ENCODE peak calls at places on chromosomes 3 and 15, in nine cellular contexts. B is GM23338; A is naive thymus-derived CD4-positive, alpha-beta T cell; W is amniotic stem cell; X is T-cell; E is GM20000; P is activated naive CD4-positive, alpha-beta T cell; K is caudate nucleus; T is foreskin fibroblast. C is an unnamed sample.

GRCh38 chr15:58952751-58953150 is 19.3 kb upstream of the SLTM start:
- DNase-seq in B (no peak), A (no peak), W (no peak), X (no peak), E (no peak), P (no peak), K (no peak), T (peak; percentile 67), C (peak; percentile 17)

GRCh38 chr3:122907471-122907870 is 112.6 kb downstream of the SLC49A4 start:
- DNase-seq in B (no peak), A (no peak), W (no peak), X (no peak), E (no peak), P (no peak), K (no peak), T (no peak), C (no peak)

GRCh38 chr15:62109457-62109856 is 42.7 kb downstream of the C2CD4A start:
- DNase-seq in B (no peak), A (no peak), W (no peak), X (no peak), E (no peak), P (no peak), K (no peak), T (peak; percentile 9), C (no peak)

GRCh38 chr3:106025151-106025722 is 156.4 kb upstream of the CBLB start:
- DNase-seq in B (no peak), A (no peak), W (no peak), X (no peak), E (no peak), P (no peak), K (no peak), T (peak; percentile 47), C (peak; percentile 44)

GRCh38 chr3:140206196-140207040 is 271.4 kb downstream of the CLSTN2 start:
- DNase-seq in B (peak; percentile 75), A (no peak), W (peak; percentile 24), X (no peak), E (no peak), P (no peak), K (no peak), T (peak; percentile 63), C (peak; percentile 60)

GRCh38 chr15:75456710-75457109 is 5.2 kb upstream of the SIN3A start:
- DNase-seq in B (peak; percentile 29), A (no peak), W (no peak), X (no peak), E (no peak), P (no peak), K (no peak), T (peak; percentile 61), C (peak; percentile 30)

GRCh38 chr3:148600902-148601765 is 96.6 kb upstream of the AGTR1 start:
- DNase-seq in B (no peak), A (no peak), W (no peak), X (no peak), E (no peak), P (no peak), K (no peak), T (no peak), C (no peak)

GRCh38 chr3:192727032-192727847 is at the start of gene FGF12:
- DNase-seq in B (peak; percentile 96), A (no peak), W (no peak), X (no peak), E (peak; percentile 26), P (no peak), K (peak; percentile 71), T (no peak), C (peak; percentile 6)

GRCh38 chr15:82680200-82681102 is 29.2 kb downstream of the AP3B2 start:
- DNase-seq in B (peak; percentile 94), A (peak; percentile 88), W (no peak), X (peak; percentile 82), E (peak; percentile 87), P (peak; percentile 73), K (no peak), T (no peak), C (no peak)

GRCh38 chr3:177713921-177714900 is 516.9 kb upstream of the TBL1XR1 start:
- DNase-seq in B (peak; percentile 11), A (no peak), W (no peak), X (no peak), E (no peak), P (no peak), K (no peak), T (peak; percentile 32), C (peak; percentile 57)

C was measured in AG10803.